ENCODE peak calls at places on chromosomes 4 and X, in eight cellular contexts. One of them, this sample, is unnamed.

GRCh38 chr4:184306949-184307348 is 89.3 kb upstream of the ENPP6 start:
- DNase-seq in sigmoid colon: no peak
- DNase-seq in GM23248: peak; percentile 67
- DNase-seq in right atrium auricular region: peak; percentile 30
- DNase-seq in naive thymus-derived CD4-positive, alpha-beta T cell: no peak
- DNase-seq in CD4-positive, CD25-positive, alpha-beta regulatory T cell: no peak
- DNase-seq in esophagus muscularis mucosa: peak; percentile 17
- DNase-seq in esophagus squamous epithelium: no peak
- DNase-seq in this sample: no peak

GRCh38 chr4:137621056-137621455 is 88.8 kb upstream of the PCDH18 start:
- DNase-seq in sigmoid colon: no peak
- DNase-seq in GM23248: no peak
- DNase-seq in right atrium auricular region: no peak
- DNase-seq in naive thymus-derived CD4-positive, alpha-beta T cell: no peak
- DNase-seq in CD4-positive, CD25-positive, alpha-beta regulatory T cell: no peak
- DNase-seq in esophagus muscularis mucosa: no peak
- DNase-seq in esophagus squamous epithelium: no peak
- DNase-seq in this sample: no peak

GRCh38 chr4:145878501-145879435 is 59.9 kb downstream of the ZNF827 start:
- DNase-seq in sigmoid colon: no peak
- DNase-seq in GM23248: peak; percentile 38
- DNase-seq in right atrium auricular region: no peak
- DNase-seq in naive thymus-derived CD4-positive, alpha-beta T cell: no peak
- DNase-seq in CD4-positive, CD25-positive, alpha-beta regulatory T cell: no peak
- DNase-seq in esophagus muscularis mucosa: no peak
- DNase-seq in esophagus squamous epithelium: no peak
- DNase-seq in this sample: no peak

GRCh38 chrX:24023972-24024664 is 2.9 kb downstream of the KLHL15 start:
- DNase-seq in sigmoid colon: no peak
- DNase-seq in GM23248: peak; percentile 52
- DNase-seq in right atrium auricular region: no peak
- DNase-seq in naive thymus-derived CD4-positive, alpha-beta T cell: peak; percentile 15
- DNase-seq in CD4-positive, CD25-positive, alpha-beta regulatory T cell: peak; percentile 14
- DNase-seq in esophagus muscularis mucosa: no peak
- DNase-seq in esophagus squamous epithelium: no peak
- DNase-seq in this sample: no peak

GRCh38 chrX:153687121-153688039 is at the start of gene SLC6A8:
- DNase-seq in sigmoid colon: peak; percentile 91
- DNase-seq in GM23248: peak; percentile 77
- DNase-seq in right atrium auricular region: peak; percentile 68
- DNase-seq in naive thymus-derived CD4-positive, alpha-beta T cell: no peak
- DNase-seq in CD4-positive, CD25-positive, alpha-beta regulatory T cell: peak; percentile 5
- DNase-seq in esophagus muscularis mucosa: no peak
- DNase-seq in esophagus squamous epithelium: no peak
- DNase-seq in this sample: peak; percentile 86

GRCh38 chrX:56813318-56813837 is 84.3 kb downstream of the NBDY start:
- DNase-seq in sigmoid colon: no peak
- DNase-seq in GM23248: peak; percentile 91
- DNase-seq in right atrium auricular region: peak; percentile 81
- DNase-seq in naive thymus-derived CD4-positive, alpha-beta T cell: peak; percentile 75
- DNase-seq in CD4-positive, CD25-positive, alpha-beta regulatory T cell: peak; percentile 55
- DNase-seq in esophagus muscularis mucosa: no peak
- DNase-seq in esophagus squamous epithelium: no peak
- DNase-seq in this sample: no peak

GRCh38 chr4:36485885-36486284 is 204.5 kb downstream of the DTHD1 start:
- DNase-seq in sigmoid colon: no peak
- DNase-seq in GM23248: no peak
- DNase-seq in right atrium auricular region: no peak
- DNase-seq in naive thymus-derived CD4-positive, alpha-beta T cell: no peak
- DNase-seq in CD4-positive, CD25-positive, alpha-beta regulatory T cell: no peak
- DNase-seq in esophagus muscularis mucosa: no peak
- DNase-seq in esophagus squamous epithelium: no peak
- DNase-seq in this sample: no peak

GRCh38 chrX:455199-455598 is 68.5 kb upstream of the PPP2R3B start:
- DNase-seq in sigmoid colon: peak; percentile 18
- DNase-seq in GM23248: no peak
- DNase-seq in right atrium auricular region: no peak
- DNase-seq in naive thymus-derived CD4-positive, alpha-beta T cell: no peak
- DNase-seq in CD4-positive, CD25-positive, alpha-beta regulatory T cell: no peak
- DNase-seq in esophagus muscularis mucosa: no peak
- DNase-seq in esophagus squamous epithelium: no peak
- DNase-seq in this sample: no peak

GRCh38 chrX:2596050-2596449 is 95.0 kb upstream of the CD99 start:
- DNase-seq in sigmoid colon: no peak
- DNase-seq in GM23248: no peak
- DNase-seq in right atrium auricular region: no peak
- DNase-seq in naive thymus-derived CD4-positive, alpha-beta T cell: no peak
- DNase-seq in CD4-positive, CD25-positive, alpha-beta regulatory T cell: no peak
- DNase-seq in esophagus muscularis mucosa: no peak
- DNase-seq in esophagus squamous epithelium: no peak
- DNase-seq in this sample: no peak

GRCh38 chr4:70133473-70133872 is 20.6 kb upstream of the PRR27 start:
- DNase-seq in sigmoid colon: no peak
- DNase-seq in GM23248: no peak
- DNase-seq in right atrium auricular region: no peak
- DNase-seq in naive thymus-derived CD4-positive, alpha-beta T cell: no peak
- DNase-seq in CD4-positive, CD25-positive, alpha-beta regulatory T cell: no peak
- DNase-seq in esophagus muscularis mucosa: no peak
- DNase-seq in esophagus squamous epithelium: no peak
- DNase-seq in this sample: no peak

GRCh38 chr4:15848191-15848842 is 70.2 kb downstream of the CD38 start:
- DNase-seq in sigmoid colon: no peak
- DNase-seq in GM23248: no peak
- DNase-seq in right atrium auricular region: no peak
- DNase-seq in naive thymus-derived CD4-positive, alpha-beta T cell: no peak
- DNase-seq in CD4-positive, CD25-positive, alpha-beta regulatory T cell: no peak
- DNase-seq in esophagus muscularis mucosa: no peak
- DNase-seq in esophagus squamous epithelium: no peak
- DNase-seq in this sample: no peak

GRCh38 chr4:111512081-111512774 is 633.0 kb upstream of the FAM241A start:
- DNase-seq in sigmoid colon: no peak
- DNase-seq in GM23248: peak; percentile 94
- DNase-seq in right atrium auricular region: no peak
- DNase-seq in naive thymus-derived CD4-positive, alpha-beta T cell: no peak
- DNase-seq in CD4-positive, CD25-positive, alpha-beta regulatory T cell: no peak
- DNase-seq in esophagus muscularis mucosa: no peak
- DNase-seq in esophagus squamous epithelium: no peak
- DNase-seq in this sample: no peak

GRCh38 chr4:47551682-47552081 is 66.6 kb downstream of the ATP10D start:
- DNase-seq in sigmoid colon: no peak
- DNase-seq in GM23248: peak; percentile 72
- DNase-seq in right atrium auricular region: no peak
- DNase-seq in naive thymus-derived CD4-positive, alpha-beta T cell: no peak
- DNase-seq in CD4-positive, CD25-positive, alpha-beta regulatory T cell: no peak
- DNase-seq in esophagus muscularis mucosa: no peak
- DNase-seq in esophagus squamous epithelium: no peak
- DNase-seq in this sample: no peak

GRCh38 chr4:128574706-128575105 is 234.8 kb upstream of the JADE1 start:
- DNase-seq in sigmoid colon: peak; percentile 83
- DNase-seq in GM23248: peak; percentile 58
- DNase-seq in right atrium auricular region: peak; percentile 79
- DNase-seq in naive thymus-derived CD4-positive, alpha-beta T cell: peak; percentile 54
- DNase-seq in CD4-positive, CD25-positive, alpha-beta regulatory T cell: peak; percentile 26
- DNase-seq in esophagus muscularis mucosa: no peak
- DNase-seq in esophagus squamous epithelium: no peak
- DNase-seq in this sample: peak; percentile 74

GRCh38 chr4:39039108-39039507 is 6.9 kb upstream of the TMEM156 start:
- DNase-seq in sigmoid colon: no peak
- DNase-seq in GM23248: no peak
- DNase-seq in right atrium auricular region: no peak
- DNase-seq in naive thymus-derived CD4-positive, alpha-beta T cell: no peak
- DNase-seq in CD4-positive, CD25-positive, alpha-beta regulatory T cell: no peak
- DNase-seq in esophagus muscularis mucosa: no peak
- DNase-seq in esophagus squamous epithelium: no peak
- DNase-seq in this sample: no peak
- H3K4me1 ChIP-seq in sigmoid colon: peaks cover 29% of the 10 kb centered on the region
- H3K4me1 ChIP-seq in GM23248: peaks cover 11% of the 10 kb centered on the region
- H3K4me1 ChIP-seq in right atrium auricular region: no peaks in the 10 kb centered on the region
- H3K4me1 ChIP-seq in naive thymus-derived CD4-positive, alpha-beta T cell: peaks cover 10% of the 10 kb centered on the region
- H3K4me1 ChIP-seq in CD4-positive, CD25-positive, alpha-beta regulatory T cell: peaks cover 7% of the 10 kb centered on the region
- H3K4me1 ChIP-seq in esophagus muscularis mucosa: no peaks in the 10 kb centered on the region
- H3K4me1 ChIP-seq in esophagus squamous epithelium: peaks cover 5% of the 10 kb centered on the region
- H3K4me1 ChIP-seq in this sample: no peaks in the 10 kb centered on the region

GRCh38 chr4:2862528-2862927 is 18.9 kb downstream of the ADD1 start:
- DNase-seq in sigmoid colon: no peak
- DNase-seq in GM23248: peak; percentile 71
- DNase-seq in right atrium auricular region: no peak
- DNase-seq in naive thymus-derived CD4-positive, alpha-beta T cell: no peak
- DNase-seq in CD4-positive, CD25-positive, alpha-beta regulatory T cell: no peak
- DNase-seq in esophagus muscularis mucosa: no peak
- DNase-seq in esophagus squamous epithelium: no peak
- DNase-seq in this sample: no peak
- H3K4me1 ChIP-seq in sigmoid colon: peaks cover 100% of the 10 kb centered on the region
- H3K4me1 ChIP-seq in GM23248: peaks cover 49% of the 10 kb centered on the region
- H3K4me1 ChIP-seq in right atrium auricular region: peaks cover 99% of the 10 kb centered on the region
- H3K4me1 ChIP-seq in naive thymus-derived CD4-positive, alpha-beta T cell: peaks cover 50% of the 10 kb centered on the region
- H3K4me1 ChIP-seq in CD4-positive, CD25-positive, alpha-beta regulatory T cell: peaks cover 60% of the 10 kb centered on the region
- H3K4me1 ChIP-seq in esophagus muscularis mucosa: peaks cover 99% of the 10 kb centered on the region
- H3K4me1 ChIP-seq in esophagus squamous epithelium: peaks cover 62% of the 10 kb centered on the region
- H3K4me1 ChIP-seq in this sample: peaks cover 100% of the 10 kb centered on the region

GRCh38 chr4:87947381-87948160 is 27.9 kb upstream of the SPP1 start:
- DNase-seq in sigmoid colon: no peak
- DNase-seq in GM23248: no peak
- DNase-seq in right atrium auricular region: no peak
- DNase-seq in naive thymus-derived CD4-positive, alpha-beta T cell: no peak
- DNase-seq in CD4-positive, CD25-positive, alpha-beta regulatory T cell: no peak
- DNase-seq in esophagus muscularis mucosa: no peak
- DNase-seq in esophagus squamous epithelium: no peak
- DNase-seq in this sample: no peak

GRCh38 chr4:87943660-87944149 is 31.8 kb upstream of the SPP1 start:
- DNase-seq in sigmoid colon: no peak
- DNase-seq in GM23248: no peak
- DNase-seq in right atrium auricular region: no peak
- DNase-seq in naive thymus-derived CD4-positive, alpha-beta T cell: no peak
- DNase-seq in CD4-positive, CD25-positive, alpha-beta regulatory T cell: no peak
- DNase-seq in esophagus muscularis mucosa: no peak
- DNase-seq in esophagus squamous epithelium: no peak
- DNase-seq in this sample: no peak

GRCh38 chr4:87941537-87942392 is 33.7 kb upstream of the SPP1 start:
- DNase-seq in sigmoid colon: no peak
- DNase-seq in GM23248: no peak
- DNase-seq in right atrium auricular region: no peak
- DNase-seq in naive thymus-derived CD4-positive, alpha-beta T cell: no peak
- DNase-seq in CD4-positive, CD25-positive, alpha-beta regulatory T cell: no peak
- DNase-seq in esophagus muscularis mucosa: no peak
- DNase-seq in esophagus squamous epithelium: no peak
- DNase-seq in this sample: no peak

GRCh38 chr4:87946766-87947165 is 28.7 kb upstream of the SPP1 start:
- DNase-seq in sigmoid colon: no peak
- DNase-seq in GM23248: no peak
- DNase-seq in right atrium auricular region: no peak
- DNase-seq in naive thymus-derived CD4-positive, alpha-beta T cell: no peak
- DNase-seq in CD4-positive, CD25-positive, alpha-beta regulatory T cell: no peak
- DNase-seq in esophagus muscularis mucosa: no peak
- DNase-seq in esophagus squamous epithelium: no peak
- DNase-seq in this sample: no peak

GRCh38 chr4:87944967-87945366 is 30.5 kb upstream of the SPP1 start:
- DNase-seq in sigmoid colon: no peak
- DNase-seq in GM23248: no peak
- DNase-seq in right atrium auricular region: no peak
- DNase-seq in naive thymus-derived CD4-positive, alpha-beta T cell: no peak
- DNase-seq in CD4-positive, CD25-positive, alpha-beta regulatory T cell: no peak
- DNase-seq in esophagus muscularis mucosa: no peak
- DNase-seq in esophagus squamous epithelium: no peak
- DNase-seq in this sample: no peak
- H3K4me1 ChIP-seq in sigmoid colon: peaks cover 5% of the 10 kb centered on the region
- H3K4me1 ChIP-seq in GM23248: no peaks in the 10 kb centered on the region
- H3K4me1 ChIP-seq in right atrium auricular region: no peaks in the 10 kb centered on the region
- H3K4me1 ChIP-seq in naive thymus-derived CD4-positive, alpha-beta T cell: no peaks in the 10 kb centered on the region
- H3K4me1 ChIP-seq in CD4-positive, CD25-positive, alpha-beta regulatory T cell: no peaks in the 10 kb centered on the region
- H3K4me1 ChIP-seq in esophagus muscularis mucosa: no peaks in the 10 kb centered on the region
- H3K4me1 ChIP-seq in esophagus squamous epithelium: no peaks in the 10 kb centered on the region
- H3K4me1 ChIP-seq in this sample: no peaks in the 10 kb centered on the region

GRCh38 chrX:30793075-30793766 is 95.8 kb downstream of the TAB3 start:
- DNase-seq in sigmoid colon: peak; percentile 26
- DNase-seq in GM23248: no peak
- DNase-seq in right atrium auricular region: no peak
- DNase-seq in naive thymus-derived CD4-positive, alpha-beta T cell: no peak
- DNase-seq in CD4-positive, CD25-positive, alpha-beta regulatory T cell: no peak
- DNase-seq in esophagus muscularis mucosa: no peak
- DNase-seq in esophagus squamous epithelium: no peak
- DNase-seq in this sample: no peak

GRCh38 chrX:30791296-30792278 is 97.5 kb downstream of the TAB3 start:
- DNase-seq in sigmoid colon: peak; percentile 41
- DNase-seq in GM23248: no peak
- DNase-seq in right atrium auricular region: no peak
- DNase-seq in naive thymus-derived CD4-positive, alpha-beta T cell: no peak
- DNase-seq in CD4-positive, CD25-positive, alpha-beta regulatory T cell: no peak
- DNase-seq in esophagus muscularis mucosa: no peak
- DNase-seq in esophagus squamous epithelium: no peak
- DNase-seq in this sample: no peak

GRCh38 chrX:30795981-30796958 is 92.8 kb downstream of the TAB3 start:
- DNase-seq in sigmoid colon: no peak
- DNase-seq in GM23248: no peak
- DNase-seq in right atrium auricular region: no peak
- DNase-seq in naive thymus-derived CD4-positive, alpha-beta T cell: no peak
- DNase-seq in CD4-positive, CD25-positive, alpha-beta regulatory T cell: no peak
- DNase-seq in esophagus muscularis mucosa: no peak
- DNase-seq in esophagus squamous epithelium: no peak
- DNase-seq in this sample: no peak

GRCh38 chrX:30794497-30794896 is 94.6 kb downstream of the TAB3 start:
- DNase-seq in sigmoid colon: no peak
- DNase-seq in GM23248: no peak
- DNase-seq in right atrium auricular region: no peak
- DNase-seq in naive thymus-derived CD4-positive, alpha-beta T cell: no peak
- DNase-seq in CD4-positive, CD25-positive, alpha-beta regulatory T cell: no peak
- DNase-seq in esophagus muscularis mucosa: no peak
- DNase-seq in esophagus squamous epithelium: no peak
- DNase-seq in this sample: no peak

DNA sequence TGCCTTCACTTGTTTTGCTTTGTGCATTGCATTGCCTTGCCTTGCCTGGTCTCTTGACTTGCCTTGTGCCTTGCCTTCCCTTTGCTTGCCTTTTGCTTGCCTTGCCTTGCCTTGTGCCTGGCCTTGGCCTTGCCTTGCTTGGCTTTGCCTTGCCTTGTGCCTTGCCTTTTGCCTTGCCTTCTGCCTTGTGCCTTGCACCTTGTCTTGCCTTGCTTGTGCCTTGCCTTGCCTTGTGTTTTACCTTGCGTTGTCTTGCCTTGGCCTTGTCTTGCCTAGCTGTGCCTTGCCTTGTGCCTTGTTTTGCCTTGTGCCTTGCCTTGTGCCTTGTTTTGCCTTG is 95.3 kb downstream of the TAB3 start:
- DNase-seq in sigmoid colon: peak; percentile 43
- DNase-seq in GM23248: no peak
- DNase-seq in right atrium auricular region: no peak
- DNase-seq in naive thymus-derived CD4-positive, alpha-beta T cell: no peak
- DNase-seq in CD4-positive, CD25-positive, alpha-beta regulatory T cell: no peak
- DNase-seq in esophagus muscularis mucosa: no peak
- DNase-seq in esophagus squamous epithelium: no peak
- DNase-seq in this sample: no peak
- H3K4me1 ChIP-seq in sigmoid colon: no peaks in the 10 kb centered on the region
- H3K4me1 ChIP-seq in GM23248: no peaks in the 10 kb centered on the region
- H3K4me1 ChIP-seq in right atrium auricular region: no peaks in the 10 kb centered on the region
- H3K4me1 ChIP-seq in naive thymus-derived CD4-positive, alpha-beta T cell: no peaks in the 10 kb centered on the region
- H3K4me1 ChIP-seq in CD4-positive, CD25-positive, alpha-beta regulatory T cell: no peaks in the 10 kb centered on the region
- H3K4me1 ChIP-seq in esophagus muscularis mucosa: no peaks in the 10 kb centered on the region
- H3K4me1 ChIP-seq in esophagus squamous epithelium: no peaks in the 10 kb centered on the region
- H3K4me1 ChIP-seq in this sample: no peaks in the 10 kb centered on the region